ENCODE peak calls at places on chromosome 4, in four cellular contexts. R is GM04504; O is CD4-positive, CD25-positive, alpha-beta regulatory T cell; V is activated CD4-positive, alpha-beta T cell treated with anti-CD3 and anti-CD28 coated beads for 24 hours. P is an unnamed sample.

GRCh38 chr4:8276358-8277240 is 7.0 kb downstream of the HTRA3 start:
- DNase-seq in R (no peak), O (no peak), V (no peak), P (no peak)

GRCh38 chr4:37760840-37761239 is 65.6 kb upstream of the PGM2 start:
- DNase-seq in R (no peak), O (no peak), V (no peak), P (no peak)

GRCh38 chr4:30722092-30722915 is 2.1 kb downstream of the PCDH7 start:
- DNase-seq in R (no peak), O (no peak), V (no peak), P (no peak)

GRCh38 chr4:40848251-40848650 is 98.5 kb downstream of the NSUN7 start:
- DNase-seq in R (no peak), O (no peak), V (no peak), P (no peak)

GRCh38 chr4:183214912-183215488 is 105.1 kb downstream of the CLDN22 start:
- DNase-seq in R (no peak), O (no peak), V (no peak), P (no peak)

GRCh38 chr4:182648766-182649165 is 268.4 kb downstream of the DCTD start:
- DNase-seq in R (no peak), O (no peak), V (no peak), P (no peak)

GRCh38 chr4:157978680-157979361 is 194.0 kb downstream of the GASK1B start:
- DNase-seq in R (peak), O (peak), V (no peak), P (peak)

GRCh38 chr4:40179360-40179759 is 17.5 kb upstream of the RHOH start:
- DNase-seq in R (no peak), O (no peak), V (no peak), P (no peak)

GRCh38 chr4:118869808-118870342 is 18.8 kb upstream of the SYNPO2 start:
- DNase-seq in R (no peak), O (no peak), V (no peak), P (no peak)

GRCh38 chr4:71063711-71064110 is 70.3 kb downstream of the DCK start:
- DNase-seq in R (no peak), O (no peak), V (no peak), P (no peak)

GRCh38 chr4:9703391-9703790 is 78.0 kb upstream of the DRD5 start:
- DNase-seq in R (no peak), O (peak), V (peak), P (peak)

GRCh38 chr4:25399502-25399901 is 22.4 kb downstream of the ANAPC4 start:
- DNase-seq in R (no peak), O (no peak), V (no peak), P (no peak)

GRCh38 chr4:44150091-44150576 is 298.5 kb downstream of the KCTD8 start:
- DNase-seq in R (no peak), O (no peak), V (no peak), P (no peak)

GRCh38 chr4:74181225-74181624 is 23.3 kb downstream of the MTHFD2L start:
- DNase-seq in R (peak), O (no peak), V (no peak), P (no peak)

P was measured in central memory CD4-positive, alpha-beta T cell.